ENCODE peak calls at places on chromosomes 7 and 10, in four cellular contexts. One of them, this sample, is unnamed.

GRCh38 chr10:60778978-60779668 is 845 bp downstream of the CDK1 start:
- DNase-seq in HepG2: no peak
- DNase-seq in WTC11: no peak
- DNase-seq in K562: no peak
- DNase-seq in this sample: no peak

GRCh38 chr10:110488124-110488681 is 9.5 kb upstream of the DUSP5 start:
- DNase-seq in HepG2: no peak
- DNase-seq in WTC11: no peak
- DNase-seq in K562: no peak
- DNase-seq in this sample: no peak

GRCh38 chr10:84356951-84357350 is 28.6 kb downstream of the CCSER2 start:
- DNase-seq in HepG2: no peak
- DNase-seq in WTC11: no peak
- DNase-seq in K562: no peak
- DNase-seq in this sample: no peak

GRCh38 chr10:35335133-35335532 is 1.2 kb upstream of the CCNY start:
- DNase-seq in HepG2: peak; percentile 56
- DNase-seq in WTC11: no peak
- DNase-seq in K562: no peak
- DNase-seq in this sample: no peak

GRCh38 chr10:114515515-114515914 is 111.2 kb upstream of the AFAP1L2 start:
- DNase-seq in HepG2: no peak
- DNase-seq in WTC11: no peak
- DNase-seq in K562: no peak
- DNase-seq in this sample: no peak

GRCh38 chr10:93266858-93267257 is 193.2 kb downstream of the CYP26A1 start:
- DNase-seq in HepG2: no peak
- DNase-seq in WTC11: no peak
- DNase-seq in K562: no peak
- DNase-seq in this sample: no peak

GRCh38 chr7:31883761-31884164 is 186.4 kb downstream of the PDE1C start:
- DNase-seq in HepG2: no peak
- DNase-seq in WTC11: no peak
- DNase-seq in K562: no peak
- DNase-seq in this sample: no peak

GRCh38 chr10:12914111-12914510 is 87.4 kb downstream of the CCDC3 start:
- DNase-seq in HepG2: no peak
- DNase-seq in WTC11: no peak
- DNase-seq in K562: no peak
- DNase-seq in this sample: no peak

GRCh38 chr10:1137499-1138163 is 81.4 kb downstream of the WDR37 start:
- DNase-seq in HepG2: no peak
- DNase-seq in WTC11: no peak
- DNase-seq in K562: no peak
- DNase-seq in this sample: no peak

GRCh38 chr10:110535958-110536891 is 31.3 kb upstream of the SMC3 start:
- DNase-seq in HepG2: peak; percentile 20
- DNase-seq in WTC11: peak; percentile 30
- DNase-seq in K562: peak; percentile 54
- DNase-seq in this sample: no peak

GRCh38 chr7:158016171-158017087 is 571.2 kb downstream of the PTPRN2 start:
- DNase-seq in HepG2: no peak
- DNase-seq in WTC11: no peak
- DNase-seq in K562: no peak
- DNase-seq in this sample: no peak

GRCh38 chr10:71347587-71348395 is 28.7 kb downstream of the SLC29A3 start:
- DNase-seq in HepG2: peak; percentile 89
- DNase-seq in WTC11: no peak
- DNase-seq in K562: no peak
- DNase-seq in this sample: peak; percentile 22

GRCh38 chr10:77501152-77501845 is 136.3 kb downstream of the KCNMA1 start:
- DNase-seq in HepG2: no peak
- DNase-seq in WTC11: no peak
- DNase-seq in K562: peak; percentile 6
- DNase-seq in this sample: peak; percentile 68

GRCh38 chr10:132836832-132837540 is 51.0 kb upstream of the NKX6-2 start:
- DNase-seq in HepG2: peak; percentile 30
- DNase-seq in WTC11: peak; percentile 61
- DNase-seq in K562: peak; percentile 43
- DNase-seq in this sample: peak; percentile 41

GRCh38 chr7:80711521-80711920 is 73.1 kb downstream of the CD36 start:
- DNase-seq in HepG2: no peak
- DNase-seq in WTC11: no peak
- DNase-seq in K562: no peak
- DNase-seq in this sample: no peak

GRCh38 chr7:113087278-113087998 is 811 bp upstream of the GPR85 start:
- DNase-seq in HepG2: peak; percentile 1
- DNase-seq in WTC11: no peak
- DNase-seq in K562: peak; percentile 88
- DNase-seq in this sample: no peak

GRCh38 chr7:77935652-77936348 is 137.2 kb downstream of the PHTF2 start:
- DNase-seq in HepG2: no peak
- DNase-seq in WTC11: no peak
- DNase-seq in K562: no peak
- DNase-seq in this sample: peak; percentile 6

GRCh38 chr7:116030626-116031276 is at the start of gene TFEC:
- DNase-seq in HepG2: no peak
- DNase-seq in WTC11: no peak
- DNase-seq in K562: no peak
- DNase-seq in this sample: no peak

GRCh38 chr7:150978136-150978789 is at the start of gene KCNH2:
- DNase-seq in HepG2: no peak
- DNase-seq in WTC11: peak; percentile 75
- DNase-seq in K562: peak; percentile 84
- DNase-seq in this sample: peak; percentile 58

GRCh38 chr7:150981644-150982043 is 3.5 kb upstream of the KCNH2 start:
- DNase-seq in HepG2: no peak
- DNase-seq in WTC11: no peak
- DNase-seq in K562: no peak
- DNase-seq in this sample: no peak

GRCh38 chr7:150980663-150981062 is 2.5 kb upstream of the KCNH2 start:
- DNase-seq in HepG2: no peak
- DNase-seq in WTC11: peak; percentile 50
- DNase-seq in K562: no peak
- DNase-seq in this sample: no peak

GRCh38 chr7:150977382-150978135 is 562 bp downstream of the KCNH2 start:
- DNase-seq in HepG2: no peak
- DNase-seq in WTC11: no peak
- DNase-seq in K562: no peak
- DNase-seq in this sample: no peak

GRCh38 chr7:150979706-150980390 is 1.7 kb upstream of the KCNH2 start:
- DNase-seq in HepG2: no peak
- DNase-seq in WTC11: no peak
- DNase-seq in K562: no peak
- DNase-seq in this sample: no peak
- TF ChIP-seq MAX in HepG2: no peak
- TF ChIP-seq MAX in WTC11: no peak
- TF ChIP-seq MAX in K562: no peak
- TF ChIP-seq MAX in this sample: no peak

GRCh38 chr10:8544057-8544380 is 489.5 kb downstream of the GATA3 start:
- DNase-seq in HepG2: no peak
- DNase-seq in WTC11: no peak
- DNase-seq in K562: no peak
- DNase-seq in this sample: no peak
- TF ChIP-seq NR3C1 in HepG2: no peak
- TF ChIP-seq NR3C1 in WTC11: no peak
- TF ChIP-seq NR3C1 in K562: no peak
- TF ChIP-seq NR3C1 in this sample: no peak

GRCh38 chr10:36354633-36355032 is 712.5 kb upstream of the FZD8 start:
- DNase-seq in HepG2: no peak
- DNase-seq in WTC11: no peak
- DNase-seq in K562: no peak
- DNase-seq in this sample: no peak

GRCh38 chr10:36351159-36351558 is 709.1 kb upstream of the FZD8 start:
- DNase-seq in HepG2: no peak
- DNase-seq in WTC11: no peak
- DNase-seq in K562: no peak
- DNase-seq in this sample: no peak

GRCh38 chr10:36344816-36345215 is 702.7 kb upstream of the FZD8 start:
- DNase-seq in HepG2: no peak
- DNase-seq in WTC11: no peak
- DNase-seq in K562: no peak
- DNase-seq in this sample: no peak

GRCh38 chr10:36345770-36346169 is 703.7 kb upstream of the FZD8 start:
- DNase-seq in HepG2: no peak
- DNase-seq in WTC11: no peak
- DNase-seq in K562: no peak
- DNase-seq in this sample: no peak

DNA sequence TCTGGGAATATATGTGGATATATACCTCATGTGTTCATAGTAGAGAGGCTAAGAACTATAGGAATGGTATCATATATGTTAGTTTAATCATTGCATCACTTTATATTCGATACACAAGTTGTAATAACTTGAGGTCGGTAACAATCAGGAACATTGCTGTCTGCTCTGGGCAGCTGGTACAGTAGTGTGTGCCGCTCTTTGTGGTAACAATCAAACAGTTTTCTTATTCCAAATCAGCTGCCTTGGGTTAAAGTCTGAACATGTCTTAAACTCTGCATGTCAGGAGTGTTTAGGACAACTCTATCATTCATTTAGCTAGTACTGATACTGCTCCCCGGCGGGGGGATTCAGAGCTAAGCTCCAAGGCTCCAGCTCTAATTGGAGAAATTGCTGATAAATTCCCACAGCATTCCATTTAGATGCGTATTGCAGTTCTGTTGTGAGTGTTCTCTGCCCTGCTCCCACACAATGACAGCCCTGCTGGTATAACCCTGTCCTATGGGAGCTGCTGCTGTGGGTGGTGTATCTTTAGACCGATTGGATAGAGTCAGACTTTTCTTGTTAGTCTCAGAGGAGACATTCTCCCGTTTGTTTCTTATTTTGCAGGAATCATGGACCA is 707.5 kb upstream of the FZD8 start:
- DNase-seq in HepG2: no peak
- DNase-seq in WTC11: no peak
- DNase-seq in K562: no peak
- DNase-seq in this sample: no peak
- TF ChIP-seq MAX in HepG2: no peak
- TF ChIP-seq MAX in WTC11: no peak
- TF ChIP-seq MAX in K562: no peak
- TF ChIP-seq MAX in this sample: no peak

GRCh38 chr7:155391414-155391813 is 66.5 kb upstream of the EN2 start:
- DNase-seq in HepG2: no peak
- DNase-seq in WTC11: no peak
- DNase-seq in K562: no peak
- DNase-seq in this sample: no peak
- TF ChIP-seq NR3C1 in HepG2: no peak
- TF ChIP-seq NR3C1 in WTC11: no peak
- TF ChIP-seq NR3C1 in K562: no peak
- TF ChIP-seq NR3C1 in this sample: no peak

DNA sequence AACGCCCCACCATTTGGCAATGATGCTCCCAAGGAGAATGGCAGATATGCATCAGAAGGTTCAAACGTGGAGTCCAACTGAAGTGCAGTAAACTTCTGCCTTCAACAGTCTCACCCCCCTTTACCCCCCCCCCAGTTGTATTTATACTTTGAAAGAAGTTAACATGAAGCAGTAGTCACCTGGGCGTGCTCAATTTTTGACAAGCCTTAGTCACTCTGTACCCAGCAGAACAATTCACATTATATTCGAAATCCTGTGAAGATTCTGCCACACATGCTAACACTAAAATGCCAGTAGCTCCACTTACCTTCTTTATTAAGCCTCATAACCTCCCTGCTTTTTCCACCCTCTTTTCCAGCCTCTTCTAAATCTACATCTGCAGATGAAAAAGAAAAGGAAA is 894 bp downstream of the ATXN7L1 start:
- DNase-seq in HepG2: no peak
- DNase-seq in WTC11: no peak
- DNase-seq in K562: peak; percentile 13
- DNase-seq in this sample: no peak
- TF ChIP-seq MAX in HepG2: no peak
- TF ChIP-seq MAX in WTC11: no peak
- TF ChIP-seq MAX in K562: no peak
- TF ChIP-seq MAX in this sample: no peak

GRCh38 chr7:105270117-105270516 is 118.6 kb downstream of the SRPK2 start:
- DNase-seq in HepG2: no peak
- DNase-seq in WTC11: peak; percentile 20
- DNase-seq in K562: no peak
- DNase-seq in this sample: no peak
- TF ChIP-seq NR3C1 in HepG2: no peak
- TF ChIP-seq NR3C1 in WTC11: no peak
- TF ChIP-seq NR3C1 in K562: no peak
- TF ChIP-seq NR3C1 in this sample: no peak

DNA sequence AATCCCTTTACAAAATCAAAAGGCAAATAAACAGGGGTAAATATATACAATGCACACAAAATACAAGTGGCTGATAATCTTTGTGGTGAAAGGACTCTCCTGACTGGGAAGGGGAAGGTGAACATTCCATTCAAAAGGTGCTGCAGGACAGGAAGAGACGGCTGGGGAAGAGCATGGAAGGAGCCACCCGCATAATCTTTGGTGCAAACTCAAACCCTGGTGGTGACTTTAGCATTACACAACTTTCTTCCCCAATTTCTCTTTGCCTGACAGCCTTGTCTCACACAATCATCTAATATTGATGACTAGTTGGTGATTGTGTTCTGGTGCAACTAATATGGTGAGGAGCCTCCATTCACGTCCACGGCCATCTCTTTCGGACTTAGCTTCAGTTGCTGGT is 117.0 kb upstream of the EGFR start:
- DNase-seq in HepG2: no peak
- DNase-seq in WTC11: no peak
- DNase-seq in K562: no peak
- DNase-seq in this sample: no peak
- TF ChIP-seq MAX in HepG2: no peak
- TF ChIP-seq MAX in WTC11: no peak
- TF ChIP-seq MAX in K562: no peak
- TF ChIP-seq MAX in this sample: no peak

DNA sequence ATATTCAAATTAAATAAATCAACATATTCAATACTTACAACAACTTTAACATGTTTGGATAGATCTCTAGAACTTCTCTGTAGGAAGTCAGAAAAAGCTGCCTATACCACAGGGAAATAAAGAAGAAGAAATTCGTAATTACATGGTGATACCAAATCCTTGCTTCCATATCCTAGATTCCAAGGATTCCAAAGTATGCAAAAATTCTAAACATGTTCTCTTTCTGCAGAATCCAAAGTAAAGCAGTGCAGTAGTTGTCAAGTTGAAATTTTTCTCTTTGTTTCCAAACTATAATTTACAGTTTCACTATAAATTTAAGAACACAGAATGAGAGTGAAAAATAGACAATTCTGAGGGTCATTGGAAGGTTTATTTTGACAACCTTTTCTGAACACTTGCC is 233.7 kb upstream of the PTN start:
- DNase-seq in HepG2: no peak
- DNase-seq in WTC11: no peak
- DNase-seq in K562: no peak
- DNase-seq in this sample: no peak
- TF ChIP-seq NR3C1 in HepG2: no peak
- TF ChIP-seq NR3C1 in WTC11: no peak
- TF ChIP-seq NR3C1 in K562: no peak
- TF ChIP-seq NR3C1 in this sample: no peak